ENCODE peak calls at places on chromosome 17, in nine cellular contexts. W, H, F, J, P, K, B, G and D are unnamed samples.

GRCh38 chr17:77374170-77374936 is 233.6 kb downstream of the SEC14L1 start:
- DNase-seq in W (no peak), H (peak), F (peak), J (peak), P (peak), K (peak), B (no peak), G (peak), D (no peak)

GRCh38 chr17:1035546-1036170 is 38.7 kb downstream of the TIMM22 start:
- DNase-seq in W (no peak), H (no peak), F (no peak), J (no peak), P (no peak), K (no peak), B (no peak), G (no peak), D (no peak)

GRCh38 chr17:58032691-58033415 is 25.8 kb upstream of the SRSF1 start:
- DNase-seq in W (no peak), H (no peak), F (no peak), J (no peak), P (no peak), K (no peak), B (no peak), G (no peak), D (no peak)

GRCh38 chr17:13978478-13978877 is 90.8 kb upstream of the COX10 start:
- DNase-seq in W (no peak), H (no peak), F (no peak), J (no peak), P (no peak), K (no peak), B (no peak), G (no peak), D (no peak)

GRCh38 chr17:78908426-78908825 is 5.4 kb upstream of the CEP295NL start:
- DNase-seq in W (no peak), H (no peak), F (no peak), J (no peak), P (no peak), K (no peak), B (no peak), G (no peak), D (no peak)

GRCh38 chr17:352421-353212 is at the start of gene RPH3AL:
- DNase-seq in W (no peak), H (peak), F (no peak), J (no peak), P (no peak), K (no peak), B (peak), G (peak), D (no peak)

GRCh38 chr17:72555052-72555451 is 434.2 kb downstream of the SOX9 start:
- DNase-seq in W (no peak), H (no peak), F (no peak), J (no peak), P (no peak), K (no peak), B (no peak), G (peak), D (no peak)

GRCh38 chr17:76379275-76379641 is 5.2 kb upstream of the SPHK1 start:
- DNase-seq in W (no peak), H (no peak), F (no peak), J (no peak), P (no peak), K (no peak), B (no peak), G (no peak), D (no peak)